ENCODE peak calls at places on chromosome 18, in ten cellular contexts. P is neural crest cell, A is astrocyte, O is endothelial cell of umbilical vein, C is neuronal stem cell, Z is GM12865, L is cerebellum, D is tibial artery, Y is Right ventricle myocardium superior, M is adrenal gland. W is an unnamed sample.
A peak's percentile ranks its signal among the peaks of the same experiment; 100 is the strongest.

GRCh38 chr18:79606621-79607331 is 72.8 kb upstream of the CTDP1 start:
- DNase-seq in Y (peak; percentile 22), D (peak; percentile 52), M (peak; percentile 10), A (no peak), C (no peak), O (no peak), L (no peak), Z (no peak), P (no peak), W (no peak)

GRCh38 chr18:62118324-62118723 is 68.5 kb downstream of the PIGN start:
- DNase-seq in D (no peak), P (no peak), L (no peak), C (no peak), O (peak; percentile 6), Z (no peak), Y (no peak), M (no peak), A (peak; percentile 88), W (no peak)

GRCh38 chr18:70284976-70285610 is 3.8 kb upstream of the SOCS6 start:
- DNase-seq in C (no peak), Z (no peak), O (no peak), Y (no peak), L (no peak), A (no peak), D (no peak), M (no peak), P (no peak), W (no peak)

GRCh38 chr18:75267643-75268184 is 57.1 kb downstream of the TSHZ1 start:
- DNase-seq in D (no peak), Z (peak; percentile 63), C (no peak), M (no peak), Y (no peak), O (peak; percentile 83), P (no peak), A (no peak), L (no peak), W (no peak)

GRCh38 chr18:49525981-49526380 is 35.9 kb upstream of the LIPG start:
- DNase-seq in O (no peak), C (no peak), Z (no peak), Y (no peak), L (no peak), P (no peak), M (no peak), D (no peak), A (no peak), W (no peak)

GRCh38 chr18:58578835-58579560 is 49.9 kb downstream of the ALPK2 start:
- DNase-seq in Y (no peak), C (no peak), L (no peak), M (no peak), A (peak; percentile 86), D (no peak), O (no peak), Z (no peak), P (no peak), W (peak; percentile 63)

GRCh38 chr18:8416212-8417019 is 192.8 kb upstream of the RAB12 start:
- DNase-seq in L (no peak), D (no peak), Y (no peak), C (no peak), M (no peak), P (no peak), A (no peak), O (no peak), Z (no peak), W (no peak)

GRCh38 chr18:72155327-72155726 is 388.8 kb downstream of the CBLN2 start:
- DNase-seq in O (no peak), Z (no peak), L (no peak), Y (no peak), C (no peak), A (no peak), M (no peak), P (no peak), D (no peak), W (no peak)

GRCh38 chr18:49839012-49839411 is 25.7 kb upstream of the ACAA2 start:
- DNase-seq in C (no peak), Z (no peak), M (no peak), L (no peak), O (no peak), P (no peak), D (no peak), A (peak; percentile 79), Y (no peak), W (no peak)

GRCh38 chr18:14971461-14972185 is 223.7 kb downstream of the ANKRD30B start:
- DNase-seq in P (no peak), D (no peak), Z (no peak), Y (no peak), L (no peak), C (no peak), M (no peak), A (no peak), O (peak; percentile 58), W (no peak)

GRCh38 chr18:2805970-2806943 is 40.5 kb upstream of the EMILIN2 start:
- DNase-seq in A (peak; percentile 26), Z (no peak), D (no peak), O (peak; percentile 18), Y (no peak), C (no peak), P (no peak), L (no peak), M (no peak), W (no peak)

GRCh38 chr18:28735731-28736130 is 558.8 kb upstream of the CDH2 start:
- DNase-seq in O (peak; percentile 59), A (peak; percentile 98), C (no peak), Z (no peak), P (no peak), M (no peak), D (no peak), L (no peak), Y (no peak), W (no peak)